ENCODE peak calls at places on chromosomes 5 and 9, in four cellular contexts. X, H, R and Q are unnamed samples.

GRCh38 chr9:81529556-81530193 is 159.7 kb downstream of the TLE1 start:
- DNase-seq in X (peak), H (no peak), R (no peak), Q (no peak)

GRCh38 chr9:26062172-26062571 is 383.9 kb upstream of the TUSC1 start:
- DNase-seq in X (no peak), H (no peak), R (no peak), Q (no peak)

GRCh38 chr5:128083811-128084227 is 253 bp downstream of the SLC12A2 start:
- DNase-seq in X (peak), H (no peak), R (no peak), Q (no peak)

GRCh38 chr9:72044095-72044494 is 16.3 kb downstream of the C9orf57 start:
- DNase-seq in X (no peak), H (no peak), R (no peak), Q (no peak)

GRCh38 chr5:13143630-13144029 is 800.9 kb downstream of the DNAH5 start:
- DNase-seq in X (no peak), H (no peak), R (no peak), Q (no peak)

GRCh38 chr5:101047181-101047580 is 144.1 kb upstream of the ST8SIA4 start:
- DNase-seq in X (no peak), H (no peak), R (no peak), Q (no peak)

GRCh38 chr5:2889946-2890475 is 138.5 kb upstream of the IRX2 start:
- DNase-seq in X (no peak), H (no peak), R (no peak), Q (no peak)

GRCh38 chr5:2563046-2563445 is 188.4 kb downstream of the IRX2 start:
- DNase-seq in X (no peak), H (no peak), R (no peak), Q (no peak)

GRCh38 chr5:173775261-173775660 is 112.9 kb upstream of the CPEB4 start:
- DNase-seq in X (no peak), H (no peak), R (no peak), Q (no peak)

GRCh38 chr5:140672455-140673186 is 755 bp downstream of the DND1 start:
- DNase-seq in X (no peak), H (peak), R (no peak), Q (no peak)

GRCh38 chr5:122311888-122312669 is at the start of gene SNCAIP:
- DNase-seq in X (peak), H (peak), R (no peak), Q (no peak)

GRCh38 chr9:95140821-95141220 is 176.7 kb downstream of the FANCC start:
- DNase-seq in X (no peak), H (no peak), R (no peak), Q (no peak)

GRCh38 chr9:21434202-21435014 is 5.8 kb upstream of the IFNA1 start:
- DNase-seq in X (peak), H (no peak), R (peak), Q (peak)

GRCh38 chr5:1312206-1312605 is 17.3 kb upstream of the TERT start:
- DNase-seq in X (no peak), H (no peak), R (peak), Q (no peak)

GRCh38 chr5:169223595-169223953 is 77.4 kb downstream of the SLIT3 start:
- DNase-seq in X (no peak), H (no peak), R (no peak), Q (no peak)

GRCh38 chr9:104177003-104177611 is 83.0 kb downstream of the SMC2 start:
- DNase-seq in X (peak), H (no peak), R (no peak), Q (no peak)

GRCh38 chr5:172870261-172870806 is 36.3 kb downstream of the ERGIC1 start:
- DNase-seq in X (no peak), H (no peak), R (no peak), Q (peak)

GRCh38 chr9:91813261-91813795 is 136.7 kb downstream of the ROR2 start:
- DNase-seq in X (no peak), H (no peak), R (no peak), Q (no peak)

GRCh38 chr5:72138943-72139467 is 31.7 kb downstream of the MAP1B start:
- DNase-seq in X (no peak), H (no peak), R (no peak), Q (no peak)

GRCh38 chr5:146699729-146700430 is 178.7 kb downstream of the PPP2R2B start:
- DNase-seq in X (no peak), H (no peak), R (no peak), Q (no peak)

GRCh38 chr5:119022017-119022745 is 33.8 kb upstream of the DTWD2 start:
- DNase-seq in X (no peak), H (no peak), R (no peak), Q (no peak)

GRCh38 chr9:26292943-26293342 is 599.7 kb downstream of the CAAP1 start:
- DNase-seq in X (no peak), H (no peak), R (no peak), Q (no peak)

GRCh38 chr9:15499108-15499507 is 11.7 kb downstream of the PSIP1 start:
- DNase-seq in X (no peak), H (no peak), R (no peak), Q (no peak)

GRCh38 chr5:42912184-42912766 is 100.6 kb upstream of the SELENOP start:
- DNase-seq in X (no peak), H (no peak), R (no peak), Q (no peak)

GRCh38 chr9:4126184-4126865 is 173.5 kb downstream of the GLIS3 start:
- DNase-seq in X (no peak), H (no peak), R (no peak), Q (no peak)

GRCh38 chr5:1751864-1752822 is 47.5 kb downstream of the MRPL36 start:
- DNase-seq in X (peak), H (no peak), R (peak), Q (no peak)

GRCh38 chr9:12554636-12555035 is 138.5 kb upstream of the TYRP1 start:
- DNase-seq in X (no peak), H (no peak), R (no peak), Q (no peak)

GRCh38 chr5:39760385-39761198 is 335.8 kb upstream of the DAB2 start:
- DNase-seq in X (no peak), H (no peak), R (no peak), Q (peak)

GRCh38 chr5:172008689-172009141 is 2.3 kb upstream of the FBXW11 start:
- DNase-seq in X (no peak), H (no peak), R (no peak), Q (no peak)

GRCh38 chr9:77848897-77849296 is 182.7 kb downstream of the GNAQ start:
- DNase-seq in X (no peak), H (no peak), R (peak), Q (no peak)

GRCh38 chr5:15383469-15383868 is 116.5 kb upstream of the FBXL7 start:
- DNase-seq in X (no peak), H (no peak), R (no peak), Q (no peak)

GRCh38 chr5:140175367-140176027 is 509 bp downstream of the CYSTM1 start:
- DNase-seq in X (peak), H (peak), R (peak), Q (peak)

GRCh38 chr5:156534086-156534485 is 207.1 kb downstream of the SGCD start:
- DNase-seq in X (no peak), H (no peak), R (no peak), Q (no peak)

GRCh38 chr5:54257366-54258118 is 52.8 kb downstream of the ARL15 start:
- DNase-seq in X (no peak), H (no peak), R (no peak), Q (no peak)

GRCh38 chr9:120043448-120043847 is 536.5 kb downstream of the CDK5RAP2 start:
- DNase-seq in X (no peak), H (no peak), R (no peak), Q (no peak)

GRCh38 chr9:134605351-134605968 is 36.1 kb upstream of the COL5A1 start:
- DNase-seq in X (no peak), H (no peak), R (no peak), Q (no peak)

GRCh38 chr5:151757233-151758140 is 944 bp downstream of the ATOX1 start:
- DNase-seq in X (no peak), H (no peak), R (no peak), Q (no peak)

GRCh38 chr9:81776390-81776789 is 87.0 kb upstream of the TLE1 start:
- DNase-seq in X (no peak), H (no peak), R (no peak), Q (no peak)

GRCh38 chr5:65970481-65971367 is 44.3 kb downstream of the ERBIN start:
- DNase-seq in X (no peak), H (no peak), R (no peak), Q (no peak)

DNA sequence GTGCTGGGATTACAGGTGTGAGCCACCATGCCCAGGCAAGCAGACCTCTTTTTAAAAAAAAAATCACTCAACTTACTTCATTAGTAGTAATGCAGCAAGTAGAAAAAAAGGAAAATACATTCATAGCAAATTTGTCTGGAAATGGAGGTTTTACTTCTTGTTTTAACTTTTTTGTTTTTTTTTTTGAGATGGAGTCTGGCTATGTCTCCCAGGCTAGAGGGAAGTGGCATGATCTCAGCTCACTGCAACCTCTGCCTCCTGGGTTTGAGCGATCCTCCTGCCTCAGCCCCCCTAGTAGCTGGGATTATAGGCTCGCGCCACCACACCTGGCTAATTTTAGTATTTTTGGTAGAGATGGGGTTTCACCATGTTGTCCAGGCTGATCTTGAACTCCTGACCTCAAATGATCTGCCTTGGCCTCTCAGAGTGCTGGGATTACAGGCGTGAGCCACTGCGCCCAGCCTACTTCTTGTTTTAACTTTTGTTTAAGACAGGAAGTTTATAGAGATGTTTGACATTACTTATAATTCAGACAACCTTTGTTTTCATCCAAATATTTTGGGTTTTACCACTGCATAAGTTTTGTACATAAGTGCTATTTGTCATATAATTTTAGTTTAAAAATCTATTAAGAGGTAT is 26.5 kb downstream of the UBE2R2 start:
- DNase-seq in X (no peak), H (no peak), R (no peak), Q (no peak)
- H3K27ac ChIP-seq in X (peak), H (no peak), R (no peak), Q (no peak)

GRCh38 chr9:121566401-121567141 is 66.9 kb upstream of the GGTA1 start:
- DNase-seq in X (no peak), H (no peak), R (peak), Q (no peak)

GRCh38 chr9:121568541-121569265 is 69.1 kb upstream of the GGTA1 start:
- DNase-seq in X (peak), H (no peak), R (peak), Q (no peak)

GRCh38 chr9:121569266-121569648 is 69.6 kb upstream of the GGTA1 start:
- DNase-seq in X (no peak), H (no peak), R (no peak), Q (no peak)

GRCh38 chr9:121567142-121568100 is 67.8 kb upstream of the GGTA1 start:
- DNase-seq in X (no peak), H (no peak), R (no peak), Q (no peak)

DNA sequence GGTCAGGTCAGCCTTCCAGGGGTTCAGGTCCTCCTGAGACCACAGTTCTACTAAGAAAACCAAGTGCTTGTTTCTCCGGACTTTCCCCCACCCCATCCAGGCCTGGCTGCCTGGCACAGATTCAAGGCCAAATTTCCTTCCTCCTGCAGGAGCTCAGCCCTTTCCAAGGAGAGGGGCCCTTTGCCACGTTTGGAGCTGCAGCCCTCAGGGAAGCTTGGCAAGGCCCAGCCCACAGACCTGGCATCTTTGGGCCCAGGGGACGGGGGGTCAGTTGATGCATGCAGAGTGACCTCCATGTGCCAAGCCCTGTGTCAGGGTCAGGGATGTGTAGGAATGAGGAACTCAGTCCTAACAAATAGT is 68.4 kb upstream of the GGTA1 start:
- DNase-seq in X (no peak), H (no peak), R (no peak), Q (no peak)
- H3K27ac ChIP-seq in X (no peak), H (peak), R (peak), Q (peak)

DNA sequence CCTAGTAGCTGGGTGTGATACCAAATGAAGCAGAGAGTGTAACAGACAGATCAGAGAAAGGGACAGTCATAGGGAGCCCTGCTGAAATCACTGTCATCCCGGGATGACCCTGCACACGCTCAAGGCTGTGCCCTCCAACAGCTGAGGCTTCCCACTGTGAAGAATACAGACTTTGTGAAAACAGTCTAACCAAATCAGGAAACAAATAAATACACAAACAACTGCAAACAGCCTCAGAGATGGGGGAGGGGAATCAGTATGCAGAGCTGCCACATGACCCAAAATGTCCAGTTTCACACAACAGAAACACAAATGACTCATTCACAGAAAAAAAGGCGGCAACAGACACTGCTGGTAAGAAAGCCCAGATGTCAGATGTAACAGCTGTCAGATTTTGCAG is 101.9 kb downstream of the ADAMTS2 start:
- DNase-seq in X (no peak), H (peak), R (peak), Q (no peak)
- H3K27ac ChIP-seq in X (no peak), H (no peak), R (peak), Q (no peak)

DNA sequence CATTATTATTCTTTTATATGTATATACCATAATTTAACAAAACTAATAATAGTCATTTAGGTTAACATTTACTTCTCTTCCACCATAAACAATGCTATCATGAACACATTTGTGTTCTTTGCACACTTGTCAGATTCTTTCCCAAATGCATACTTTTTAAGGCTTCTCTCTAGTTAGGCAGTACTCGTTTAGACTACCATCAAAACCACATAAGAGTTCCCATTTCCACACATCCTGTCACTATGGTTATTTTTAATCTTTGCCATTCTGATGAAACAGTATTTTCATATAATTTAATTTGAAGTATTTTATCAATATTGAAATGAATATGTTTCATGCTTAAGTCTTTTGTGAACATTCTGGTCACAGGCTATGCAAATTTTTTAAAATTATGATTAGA is 15.1 kb downstream of the DROSHA start:
- DNase-seq in X (no peak), H (no peak), R (no peak), Q (no peak)
- H3K27ac ChIP-seq in X (no peak), H (no peak), R (no peak), Q (no peak)

GRCh38 chr9:136619742-136620440 is 42.8 kb upstream of the EGFL7 start:
- DNase-seq in X (peak), H (peak), R (peak), Q (peak)
- H3K27ac ChIP-seq in X (peak), H (peak), R (no peak), Q (no peak)

DNA sequence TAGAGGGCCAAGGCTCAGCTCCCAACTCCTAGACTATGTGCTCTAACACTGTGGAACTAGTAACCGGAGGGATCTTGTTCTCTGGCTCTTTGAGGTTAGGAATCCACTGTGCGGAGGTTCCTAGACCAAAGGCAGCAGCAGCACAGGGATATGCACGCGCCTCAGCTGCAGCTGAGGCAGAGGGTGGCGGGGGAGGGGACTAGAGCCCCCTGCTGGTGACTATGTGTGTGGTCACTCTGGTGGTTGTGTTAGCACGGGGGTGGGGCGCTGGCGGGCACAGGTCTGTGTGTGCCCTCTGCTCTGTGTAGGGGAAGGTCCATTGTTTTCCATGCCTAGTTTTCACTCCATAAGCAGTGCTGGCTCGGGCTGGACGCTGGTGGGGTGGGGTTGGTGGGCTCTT is 458.0 kb upstream of the IZUMO3 start:
- DNase-seq in X (no peak), H (no peak), R (no peak), Q (no peak)
- H3K27ac ChIP-seq in X (no peak), H (no peak), R (no peak), Q (no peak)

GRCh38 chr5:150146862-150147579 is 8.6 kb downstream of the PDGFRB start:
- DNase-seq in X (no peak), H (no peak), R (no peak), Q (no peak)
- H3K27ac ChIP-seq in X (no peak), H (no peak), R (peak), Q (peak)

GRCh38 chr5:125269926-125270325 is 523.5 kb upstream of the ZNF608 start:
- DNase-seq in X (no peak), H (no peak), R (no peak), Q (no peak)
- H3K27ac ChIP-seq in X (no peak), H (no peak), R (no peak), Q (no peak)

DNA sequence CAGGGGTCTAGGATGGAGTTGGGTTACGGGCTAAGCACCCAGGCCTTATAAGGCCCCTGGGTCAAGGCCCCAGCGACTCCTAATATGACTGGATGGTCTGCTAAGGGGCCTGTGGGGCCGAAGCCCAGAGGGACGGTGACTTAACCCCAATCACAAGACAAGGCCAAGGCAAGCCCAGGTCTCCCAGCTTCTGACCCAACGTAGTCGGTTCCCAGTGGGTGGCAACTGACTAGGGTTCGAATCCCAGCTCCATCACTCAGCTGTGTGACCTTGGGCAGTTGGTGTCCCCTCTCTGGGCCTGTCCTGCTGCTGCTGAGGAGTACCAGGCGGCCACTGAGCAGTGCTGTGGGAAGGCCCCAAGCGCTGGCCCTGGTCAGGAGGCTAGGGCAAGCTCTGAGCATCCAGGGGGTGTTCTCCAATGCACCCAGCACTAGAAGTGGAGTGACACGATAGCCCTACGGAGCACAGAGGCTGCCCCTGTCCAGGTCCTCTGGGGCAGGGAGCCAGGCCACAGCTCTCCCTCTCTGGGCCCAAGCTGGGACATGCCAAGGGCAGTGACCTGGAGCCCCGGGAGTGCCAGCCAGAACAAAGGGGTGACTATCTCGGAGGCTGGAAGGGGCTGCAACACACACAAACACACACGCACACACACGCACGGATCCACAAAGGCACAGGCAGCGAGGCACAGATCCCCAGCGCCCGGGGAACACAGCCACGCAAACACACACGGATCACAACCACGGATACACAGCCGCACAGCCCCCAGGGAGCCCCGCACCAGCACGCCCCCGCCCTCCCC is 512 bp downstream of the AK1 start:
- DNase-seq in X (no peak), H (peak), R (peak), Q (no peak)
- H3K27ac ChIP-seq in X (no peak), H (no peak), R (peak), Q (peak)

GRCh38 chr5:56615750-56616149 is 199.6 kb upstream of the MAP3K1 start:
- DNase-seq in X (no peak), H (no peak), R (no peak), Q (no peak)
- H3K27ac ChIP-seq in X (peak), H (no peak), R (no peak), Q (peak)